ENCODE peak calls at places on chromosome 7, in nine cellular contexts. One of them, this sample, is unnamed.

GRCh38 chr7:24972991-24973390 is 7.0 kb downstream of the OSBPL3 start:
- DNase-seq in GM12891: no peak
- DNase-seq in MM.1S: no peak
- DNase-seq in heart right ventricle: no peak
- DNase-seq in activated T-cell treated with anti-CD3 and anti-CD28 coated beads, Interleukin-2, amount 50 U/mL, for 72 hours: no peak
- DNase-seq in HEK293T: no peak
- DNase-seq in T follicular helper cell: no peak
- DNase-seq in H7: no peak
- DNase-seq in pons: no peak
- DNase-seq in this sample: no peak

GRCh38 chr7:154212861-154213260 is 160.7 kb downstream of the DPP6 start:
- DNase-seq in GM12891: no peak
- DNase-seq in pons: no peak
- DNase-seq in activated T-cell treated with anti-CD3 and anti-CD28 coated beads, Interleukin-2, amount 50 U/mL, for 72 hours: no peak
- DNase-seq in HEK293T: no peak
- DNase-seq in MM.1S: no peak
- DNase-seq in H7: no peak
- DNase-seq in heart right ventricle: no peak
- DNase-seq in T follicular helper cell: no peak
- DNase-seq in this sample: no peak

GRCh38 chr7:22717760-22718159 is 9.2 kb upstream of the IL6 start:
- DNase-seq in GM12891: no peak
- DNase-seq in MM.1S: no peak
- DNase-seq in heart right ventricle: no peak
- DNase-seq in H7: no peak
- DNase-seq in T follicular helper cell: no peak
- DNase-seq in HEK293T: no peak
- DNase-seq in activated T-cell treated with anti-CD3 and anti-CD28 coated beads, Interleukin-2, amount 50 U/mL, for 72 hours: no peak
- DNase-seq in pons: no peak
- DNase-seq in this sample: no peak

GRCh38 chr7:145643981-145644380 is 472.6 kb upstream of the CNTNAP2 start:
- DNase-seq in pons: no peak
- DNase-seq in HEK293T: no peak
- DNase-seq in MM.1S: no peak
- DNase-seq in T follicular helper cell: no peak
- DNase-seq in heart right ventricle: no peak
- DNase-seq in GM12891: no peak
- DNase-seq in activated T-cell treated with anti-CD3 and anti-CD28 coated beads, Interleukin-2, amount 50 U/mL, for 72 hours: no peak
- DNase-seq in H7: no peak
- DNase-seq in this sample: no peak

GRCh38 chr7:30159698-30160143 is 24.9 kb downstream of the MTURN start:
- DNase-seq in pons: peak
- DNase-seq in MM.1S: peak
- DNase-seq in H7: no peak
- DNase-seq in HEK293T: peak
- DNase-seq in GM12891: no peak
- DNase-seq in activated T-cell treated with anti-CD3 and anti-CD28 coated beads, Interleukin-2, amount 50 U/mL, for 72 hours: peak
- DNase-seq in heart right ventricle: no peak
- DNase-seq in T follicular helper cell: no peak
- DNase-seq in this sample: no peak

GRCh38 chr7:101319401-101319800 is 2.2 kb downstream of the IFT22 start:
- DNase-seq in pons: no peak
- DNase-seq in MM.1S: no peak
- DNase-seq in H7: no peak
- DNase-seq in heart right ventricle: no peak
- DNase-seq in GM12891: no peak
- DNase-seq in activated T-cell treated with anti-CD3 and anti-CD28 coated beads, Interleukin-2, amount 50 U/mL, for 72 hours: no peak
- DNase-seq in T follicular helper cell: no peak
- DNase-seq in HEK293T: no peak
- DNase-seq in this sample: no peak

GRCh38 chr7:8389898-8390642 is 43.3 kb upstream of the NXPH1 start:
- DNase-seq in HEK293T: peak
- DNase-seq in T follicular helper cell: no peak
- DNase-seq in MM.1S: no peak
- DNase-seq in activated T-cell treated with anti-CD3 and anti-CD28 coated beads, Interleukin-2, amount 50 U/mL, for 72 hours: no peak
- DNase-seq in pons: peak
- DNase-seq in heart right ventricle: no peak
- DNase-seq in GM12891: no peak
- DNase-seq in H7: peak
- DNase-seq in this sample: no peak

GRCh38 chr7:147400221-147400689 is 1190.3 kb upstream of the C7orf33 start:
- DNase-seq in H7: no peak
- DNase-seq in MM.1S: peak
- DNase-seq in GM12891: no peak
- DNase-seq in HEK293T: no peak
- DNase-seq in pons: no peak
- DNase-seq in heart right ventricle: no peak
- DNase-seq in T follicular helper cell: no peak
- DNase-seq in activated T-cell treated with anti-CD3 and anti-CD28 coated beads, Interleukin-2, amount 50 U/mL, for 72 hours: no peak
- DNase-seq in this sample: peak

GRCh38 chr7:131188367-131189339 is 139.0 kb upstream of the MKLN1 start:
- DNase-seq in H7: no peak
- DNase-seq in MM.1S: peak
- DNase-seq in heart right ventricle: no peak
- DNase-seq in HEK293T: no peak
- DNase-seq in activated T-cell treated with anti-CD3 and anti-CD28 coated beads, Interleukin-2, amount 50 U/mL, for 72 hours: peak
- DNase-seq in pons: no peak
- DNase-seq in T follicular helper cell: peak
- DNase-seq in GM12891: peak
- DNase-seq in this sample: peak

GRCh38 chr7:8213381-8213780 is 48.6 kb downstream of the ICA1 start:
- DNase-seq in GM12891: no peak
- DNase-seq in MM.1S: no peak
- DNase-seq in activated T-cell treated with anti-CD3 and anti-CD28 coated beads, Interleukin-2, amount 50 U/mL, for 72 hours: no peak
- DNase-seq in pons: no peak
- DNase-seq in T follicular helper cell: no peak
- DNase-seq in H7: no peak
- DNase-seq in HEK293T: no peak
- DNase-seq in heart right ventricle: no peak
- DNase-seq in this sample: no peak

GRCh38 chr7:55774327-55775050 is 88.1 kb downstream of the SEPTIN14 start:
- DNase-seq in heart right ventricle: no peak
- DNase-seq in GM12891: no peak
- DNase-seq in H7: peak
- DNase-seq in activated T-cell treated with anti-CD3 and anti-CD28 coated beads, Interleukin-2, amount 50 U/mL, for 72 hours: no peak
- DNase-seq in MM.1S: no peak
- DNase-seq in HEK293T: no peak
- DNase-seq in pons: peak
- DNase-seq in T follicular helper cell: no peak
- DNase-seq in this sample: no peak

GRCh38 chr7:76425156-76425555 is 406 bp downstream of the ZP3 start:
- DNase-seq in pons: no peak
- DNase-seq in MM.1S: no peak
- DNase-seq in HEK293T: no peak
- DNase-seq in heart right ventricle: no peak
- DNase-seq in T follicular helper cell: no peak
- DNase-seq in activated T-cell treated with anti-CD3 and anti-CD28 coated beads, Interleukin-2, amount 50 U/mL, for 72 hours: no peak
- DNase-seq in H7: no peak
- DNase-seq in GM12891: no peak
- DNase-seq in this sample: no peak

GRCh38 chr7:73704640-73705550 is 14.6 kb downstream of the STX1A start:
- DNase-seq in pons: no peak
- DNase-seq in H7: peak
- DNase-seq in GM12891: no peak
- DNase-seq in HEK293T: no peak
- DNase-seq in MM.1S: no peak
- DNase-seq in T follicular helper cell: no peak
- DNase-seq in activated T-cell treated with anti-CD3 and anti-CD28 coated beads, Interleukin-2, amount 50 U/mL, for 72 hours: no peak
- DNase-seq in heart right ventricle: no peak
- DNase-seq in this sample: no peak

GRCh38 chr7:23184709-23185354 is 3.0 kb downstream of the NUP42 start:
- DNase-seq in GM12891: no peak
- DNase-seq in activated T-cell treated with anti-CD3 and anti-CD28 coated beads, Interleukin-2, amount 50 U/mL, for 72 hours: no peak
- DNase-seq in heart right ventricle: peak
- DNase-seq in H7: no peak
- DNase-seq in pons: peak
- DNase-seq in MM.1S: peak
- DNase-seq in T follicular helper cell: no peak
- DNase-seq in HEK293T: peak
- DNase-seq in this sample: no peak

GRCh38 chr7:34451923-34452322 is 206.1 kb upstream of the NPSR1 start:
- DNase-seq in H7: no peak
- DNase-seq in GM12891: no peak
- DNase-seq in heart right ventricle: no peak
- DNase-seq in HEK293T: no peak
- DNase-seq in pons: no peak
- DNase-seq in T follicular helper cell: no peak
- DNase-seq in MM.1S: no peak
- DNase-seq in activated T-cell treated with anti-CD3 and anti-CD28 coated beads, Interleukin-2, amount 50 U/mL, for 72 hours: no peak
- DNase-seq in this sample: no peak

GRCh38 chr7:29989257-29989995 is at the start of gene SCRN1:
- DNase-seq in GM12891: peak
- DNase-seq in activated T-cell treated with anti-CD3 and anti-CD28 coated beads, Interleukin-2, amount 50 U/mL, for 72 hours: peak
- DNase-seq in pons: no peak
- DNase-seq in T follicular helper cell: no peak
- DNase-seq in H7: peak
- DNase-seq in MM.1S: peak
- DNase-seq in HEK293T: peak
- DNase-seq in heart right ventricle: peak
- DNase-seq in this sample: no peak

GRCh38 chr7:56097700-56098099 is 4.9 kb upstream of the PHKG1 start:
- DNase-seq in MM.1S: peak
- DNase-seq in heart right ventricle: peak
- DNase-seq in H7: no peak
- DNase-seq in pons: no peak
- DNase-seq in T follicular helper cell: no peak
- DNase-seq in activated T-cell treated with anti-CD3 and anti-CD28 coated beads, Interleukin-2, amount 50 U/mL, for 72 hours: no peak
- DNase-seq in GM12891: no peak
- DNase-seq in HEK293T: no peak
- DNase-seq in this sample: no peak

GRCh38 chr7:27560706-27561235 is 101.9 kb downstream of the HIBADH start:
- DNase-seq in H7: no peak
- DNase-seq in pons: no peak
- DNase-seq in T follicular helper cell: no peak
- DNase-seq in heart right ventricle: no peak
- DNase-seq in GM12891: no peak
- DNase-seq in activated T-cell treated with anti-CD3 and anti-CD28 coated beads, Interleukin-2, amount 50 U/mL, for 72 hours: no peak
- DNase-seq in HEK293T: no peak
- DNase-seq in MM.1S: no peak
- DNase-seq in this sample: peak

GRCh38 chr7:12066561-12066960 is 144.5 kb upstream of the TMEM106B start:
- DNase-seq in GM12891: no peak
- DNase-seq in T follicular helper cell: no peak
- DNase-seq in HEK293T: no peak
- DNase-seq in activated T-cell treated with anti-CD3 and anti-CD28 coated beads, Interleukin-2, amount 50 U/mL, for 72 hours: peak
- DNase-seq in H7: no peak
- DNase-seq in heart right ventricle: no peak
- DNase-seq in pons: peak
- DNase-seq in MM.1S: no peak
- DNase-seq in this sample: no peak

GRCh38 chr7:128859232-128860157 is 3.2 kb upstream of the ATP6V1F start:
- DNase-seq in activated T-cell treated with anti-CD3 and anti-CD28 coated beads, Interleukin-2, amount 50 U/mL, for 72 hours: no peak
- DNase-seq in MM.1S: peak
- DNase-seq in GM12891: no peak
- DNase-seq in pons: no peak
- DNase-seq in heart right ventricle: peak
- DNase-seq in HEK293T: no peak
- DNase-seq in H7: no peak
- DNase-seq in T follicular helper cell: no peak
- DNase-seq in this sample: no peak

GRCh38 chr7:96310106-96310505 is 11.8 kb downstream of the SLC25A13 start:
- DNase-seq in T follicular helper cell: no peak
- DNase-seq in heart right ventricle: no peak
- DNase-seq in HEK293T: no peak
- DNase-seq in activated T-cell treated with anti-CD3 and anti-CD28 coated beads, Interleukin-2, amount 50 U/mL, for 72 hours: no peak
- DNase-seq in MM.1S: no peak
- DNase-seq in H7: no peak
- DNase-seq in pons: no peak
- DNase-seq in GM12891: no peak
- DNase-seq in this sample: no peak

GRCh38 chr7:47327698-47328391 is 254.1 kb downstream of the TNS3 start:
- DNase-seq in HEK293T: peak
- DNase-seq in GM12891: no peak
- DNase-seq in heart right ventricle: peak
- DNase-seq in pons: peak
- DNase-seq in T follicular helper cell: no peak
- DNase-seq in MM.1S: no peak
- DNase-seq in H7: peak
- DNase-seq in activated T-cell treated with anti-CD3 and anti-CD28 coated beads, Interleukin-2, amount 50 U/mL, for 72 hours: no peak
- DNase-seq in this sample: no peak

GRCh38 chr7:55887786-55888185 is 530 bp downstream of the ZNF713 start:
- DNase-seq in heart right ventricle: no peak
- DNase-seq in T follicular helper cell: no peak
- DNase-seq in activated T-cell treated with anti-CD3 and anti-CD28 coated beads, Interleukin-2, amount 50 U/mL, for 72 hours: no peak
- DNase-seq in H7: peak
- DNase-seq in GM12891: peak
- DNase-seq in MM.1S: no peak
- DNase-seq in pons: peak
- DNase-seq in HEK293T: peak
- DNase-seq in this sample: no peak

GRCh38 chr7:13794581-13794980 is 194.9 kb downstream of the ETV1 start:
- DNase-seq in GM12891: no peak
- DNase-seq in HEK293T: no peak
- DNase-seq in activated T-cell treated with anti-CD3 and anti-CD28 coated beads, Interleukin-2, amount 50 U/mL, for 72 hours: no peak
- DNase-seq in H7: no peak
- DNase-seq in MM.1S: no peak
- DNase-seq in T follicular helper cell: no peak
- DNase-seq in pons: no peak
- DNase-seq in heart right ventricle: no peak
- DNase-seq in this sample: no peak

GRCh38 chr7:154647625-154648024 is 355.3 kb downstream of the PAXIP1 start:
- DNase-seq in pons: no peak
- DNase-seq in activated T-cell treated with anti-CD3 and anti-CD28 coated beads, Interleukin-2, amount 50 U/mL, for 72 hours: no peak
- DNase-seq in heart right ventricle: no peak
- DNase-seq in H7: no peak
- DNase-seq in GM12891: no peak
- DNase-seq in T follicular helper cell: no peak
- DNase-seq in MM.1S: no peak
- DNase-seq in HEK293T: no peak
- DNase-seq in this sample: no peak

GRCh38 chr7:947391-948210 is 6.9 kb downstream of the ADAP1 start:
- DNase-seq in MM.1S: no peak
- DNase-seq in GM12891: no peak
- DNase-seq in heart right ventricle: no peak
- DNase-seq in H7: peak
- DNase-seq in activated T-cell treated with anti-CD3 and anti-CD28 coated beads, Interleukin-2, amount 50 U/mL, for 72 hours: no peak
- DNase-seq in pons: no peak
- DNase-seq in T follicular helper cell: no peak
- DNase-seq in HEK293T: no peak
- DNase-seq in this sample: no peak

GRCh38 chr7:24381919-24382505 is 98.0 kb downstream of the NPY start:
- DNase-seq in GM12891: peak
- DNase-seq in T follicular helper cell: no peak
- DNase-seq in activated T-cell treated with anti-CD3 and anti-CD28 coated beads, Interleukin-2, amount 50 U/mL, for 72 hours: no peak
- DNase-seq in pons: no peak
- DNase-seq in H7: no peak
- DNase-seq in HEK293T: peak
- DNase-seq in heart right ventricle: no peak
- DNase-seq in MM.1S: peak
- DNase-seq in this sample: no peak

GRCh38 chr7:24500599-24501451 is 72.4 kb upstream of the PALS2 start:
- DNase-seq in T follicular helper cell: no peak
- DNase-seq in GM12891: no peak
- DNase-seq in pons: peak
- DNase-seq in H7: peak
- DNase-seq in activated T-cell treated with anti-CD3 and anti-CD28 coated beads, Interleukin-2, amount 50 U/mL, for 72 hours: no peak
- DNase-seq in HEK293T: no peak
- DNase-seq in MM.1S: no peak
- DNase-seq in heart right ventricle: no peak
- DNase-seq in this sample: no peak

GRCh38 chr7:73397936-73398335 is 35.6 kb upstream of the FZD9 start:
- DNase-seq in GM12891: no peak
- DNase-seq in T follicular helper cell: no peak
- DNase-seq in heart right ventricle: no peak
- DNase-seq in HEK293T: no peak
- DNase-seq in pons: no peak
- DNase-seq in activated T-cell treated with anti-CD3 and anti-CD28 coated beads, Interleukin-2, amount 50 U/mL, for 72 hours: no peak
- DNase-seq in MM.1S: no peak
- DNase-seq in H7: no peak
- DNase-seq in this sample: no peak

GRCh38 chr7:1961776-1962276 is 270.9 kb downstream of the MAD1L1 start:
- DNase-seq in activated T-cell treated with anti-CD3 and anti-CD28 coated beads, Interleukin-2, amount 50 U/mL, for 72 hours: peak
- DNase-seq in MM.1S: no peak
- DNase-seq in GM12891: no peak
- DNase-seq in T follicular helper cell: no peak
- DNase-seq in H7: no peak
- DNase-seq in heart right ventricle: no peak
- DNase-seq in pons: no peak
- DNase-seq in HEK293T: no peak
- DNase-seq in this sample: peak

GRCh38 chr7:123023126-123023525 is 27.6 kb upstream of the TAS2R16 start:
- DNase-seq in activated T-cell treated with anti-CD3 and anti-CD28 coated beads, Interleukin-2, amount 50 U/mL, for 72 hours: no peak
- DNase-seq in GM12891: no peak
- DNase-seq in HEK293T: no peak
- DNase-seq in MM.1S: no peak
- DNase-seq in T follicular helper cell: no peak
- DNase-seq in pons: no peak
- DNase-seq in heart right ventricle: no peak
- DNase-seq in H7: no peak
- DNase-seq in this sample: no peak